ENCODE peak calls at places on chromosomes 4 and X, in eight cellular contexts. C is nephron progenitor cell; N is osteoblast; K is activated CD8-positive, alpha-beta T cell treated with anti-CD3 and anti-CD28 coated beads for 36 hours; T is adrenal gland; F is GM23338; H is uterus; J is AG04450. I is an unnamed sample.

GRCh38 chr4:73832651-73833237 is 3.7 kb upstream of the CXCL6 start:
- DNase-seq in C (no peak), N (no peak), K (no peak), T (no peak), F (no peak), H (no peak), J (no peak), I (peak)

GRCh38 chr4:1460967-1461868 is 55.0 kb upstream of the NKX1-1 start:
- DNase-seq in C (no peak), N (peak), K (no peak), T (peak), F (no peak), H (peak), J (no peak), I (no peak)

GRCh38 chr4:138190452-138190858 is 51.7 kb downstream of the SLC7A11 start:
- DNase-seq in C (no peak), N (no peak), K (no peak), T (no peak), F (no peak), H (no peak), J (no peak), I (no peak)

GRCh38 chr4:6720202-6720699 is 4.3 kb downstream of the BLOC1S4 start:
- DNase-seq in C (peak), N (peak), K (peak), T (peak), F (peak), H (peak), J (no peak), I (peak)

GRCh38 chr4:1720163-1720983 is 750 bp downstream of the TMEM129 start:
- DNase-seq in C (peak), N (peak), K (peak), T (peak), F (peak), H (no peak), J (no peak), I (peak)

GRCh38 chrX:87900320-87900908 is 382.8 kb downstream of the KLHL4 start:
- DNase-seq in C (no peak), N (no peak), K (peak), T (no peak), F (peak), H (no peak), J (no peak), I (no peak)

GRCh38 chr4:159444668-159445067 is 341.8 kb downstream of the RAPGEF2 start:
- DNase-seq in C (no peak), N (no peak), K (no peak), T (no peak), F (no peak), H (no peak), J (no peak), I (peak)

GRCh38 chr4:107825072-107825789 is 499 bp downstream of the SGMS2 start:
- DNase-seq in C (peak), N (peak), K (peak), T (peak), F (peak), H (no peak), J (no peak), I (peak)

GRCh38 chr4:183729430-183730328 is 70.6 kb downstream of the TRAPPC11 start:
- DNase-seq in C (no peak), N (peak), K (no peak), T (no peak), F (no peak), H (no peak), J (no peak), I (no peak)

GRCh38 chr4:168076989-168077725 is 15.2 kb upstream of the ANXA10 start:
- DNase-seq in C (peak), N (no peak), K (peak), T (peak), F (peak), H (no peak), J (peak), I (peak)

GRCh38 chr4:21032246-21032645 is 332.0 kb downstream of the PACRGL start:
- DNase-seq in C (no peak), N (no peak), K (no peak), T (no peak), F (no peak), H (no peak), J (no peak), I (no peak)

GRCh38 chr4:152591361-152591760 is 55.5 kb upstream of the FBXW7 start:
- DNase-seq in C (peak), N (no peak), K (peak), T (peak), F (peak), H (peak), J (no peak), I (peak)

GRCh38 chrX:21131346-21131745 is 242.9 kb upstream of the CNKSR2 start:
- DNase-seq in C (no peak), N (no peak), K (no peak), T (no peak), F (no peak), H (no peak), J (no peak), I (no peak)

GRCh38 chr4:110793890-110794588 is 171.2 kb upstream of the PITX2 start:
- DNase-seq in C (peak), N (no peak), K (no peak), T (no peak), F (peak), H (no peak), J (no peak), I (peak)

GRCh38 chr4:35125995-35126712 is 1118.2 kb downstream of the ARAP2 start:
- DNase-seq in C (no peak), N (no peak), K (no peak), T (no peak), F (no peak), H (no peak), J (no peak), I (no peak)

GRCh38 chr4:171035909-171036308 is 777.3 kb upstream of the GALNTL6 start:
- DNase-seq in C (no peak), N (no peak), K (no peak), T (no peak), F (no peak), H (no peak), J (no peak), I (no peak)

GRCh38 chrX:54492340-54492739 is 3.7 kb downstream of the FGD1 start:
- DNase-seq in C (no peak), N (peak), K (no peak), T (peak), F (no peak), H (peak), J (no peak), I (peak)

GRCh38 chr4:88731359-88731758 is 33.7 kb upstream of the NAP1L5 start:
- DNase-seq in C (no peak), N (no peak), K (no peak), T (no peak), F (no peak), H (no peak), J (no peak), I (no peak)

GRCh38 chr4:76504613-76505465 is 69.8 kb downstream of the SHROOM3 start:
- DNase-seq in C (no peak), N (peak), K (no peak), T (no peak), F (peak), H (no peak), J (peak), I (peak)

GRCh38 chrX:74527344-74527743 is 87.1 kb downstream of the RLIM start:
- DNase-seq in C (no peak), N (no peak), K (no peak), T (peak), F (no peak), H (no peak), J (no peak), I (no peak)

GRCh38 chrX:72280210-72280882 is 3.3 kb upstream of the RPS4X start:
- DNase-seq in C (peak), N (no peak), K (no peak), T (no peak), F (no peak), H (no peak), J (no peak), I (no peak)

GRCh38 chr4:64715741-64716140 is 306.5 kb upstream of the TECRL start:
- DNase-seq in C (no peak), N (no peak), K (no peak), T (no peak), F (no peak), H (no peak), J (no peak), I (no peak)

GRCh38 chr4:106993846-106994245 is 42.3 kb downstream of the DKK2 start:
- DNase-seq in C (no peak), N (no peak), K (no peak), T (no peak), F (no peak), H (no peak), J (no peak), I (no peak)

DNA sequence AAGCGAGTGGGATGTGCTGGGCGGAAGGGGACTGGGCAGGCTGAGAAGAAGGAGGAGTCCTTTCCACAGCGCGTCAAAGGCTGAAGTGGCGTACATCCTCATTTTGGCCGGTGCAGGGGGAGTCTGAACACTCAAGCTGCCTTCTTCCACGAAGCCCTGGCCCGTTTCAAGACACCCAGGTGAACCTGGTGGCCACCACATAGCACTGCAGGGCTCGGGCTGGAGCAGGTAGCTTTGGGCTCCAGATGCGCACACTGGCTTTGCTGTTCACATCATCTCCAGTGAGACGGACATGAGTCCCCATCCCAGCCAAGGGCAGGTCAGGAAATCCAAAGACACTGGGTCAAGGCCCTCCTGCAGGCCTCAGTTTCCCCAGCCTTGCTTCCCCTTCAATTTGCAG is 30.3 kb downstream of the CCNQ start:
- DNase-seq in C (no peak), N (no peak), K (no peak), T (no peak), F (peak), H (no peak), J (no peak), I (no peak)
- TF ChIP-seq CTCF in C (no peak), N (no peak), K (no peak), T (no peak), F (no peak), H (no peak), J (peak), I (no peak)

GRCh38 chrX:151009582-151009981 is 26.4 kb downstream of the HMGB3 start:
- DNase-seq in C (no peak), N (no peak), K (no peak), T (no peak), F (no peak), H (no peak), J (no peak), I (no peak)

GRCh38 chrX:151000901-151001301 is 17.8 kb downstream of the HMGB3 start:
- DNase-seq in C (no peak), N (no peak), K (no peak), T (no peak), F (no peak), H (no peak), J (no peak), I (no peak)

GRCh38 chrX:151006410-151007109 is 23.4 kb downstream of the HMGB3 start:
- DNase-seq in C (no peak), N (no peak), K (no peak), T (no peak), F (no peak), H (no peak), J (no peak), I (no peak)

DNA sequence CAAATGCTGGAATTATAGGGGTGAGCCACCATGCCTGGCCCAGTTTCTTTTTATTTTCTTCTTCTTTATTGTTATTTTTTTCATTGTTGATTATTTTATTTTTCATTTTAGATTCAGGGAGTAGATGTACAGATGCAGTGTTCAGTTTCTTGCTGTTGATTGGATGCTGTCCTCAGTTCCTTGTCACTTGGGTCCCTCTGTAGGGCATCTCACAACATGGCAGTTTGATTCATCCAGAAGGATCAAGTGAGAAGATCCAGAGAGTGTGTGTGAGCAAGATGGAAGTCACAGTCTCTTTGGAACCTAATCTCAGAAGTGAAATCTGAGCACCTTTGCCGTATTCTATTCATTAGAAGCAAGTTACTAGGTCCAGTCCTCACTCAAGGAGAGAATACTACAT is 20.9 kb downstream of the HMGB3 start:
- DNase-seq in C (no peak), N (no peak), K (no peak), T (no peak), F (no peak), H (no peak), J (no peak), I (peak)
- TF ChIP-seq CTCF in C (no peak), N (peak), K (no peak), T (peak), F (peak), H (no peak), J (no peak), I (peak)

GRCh38 chr4:4667643-4668081 is 125.8 kb upstream of the STX18 start:
- DNase-seq in C (no peak), N (no peak), K (no peak), T (no peak), F (peak), H (no peak), J (no peak), I (no peak)

GRCh38 chr4:4668355-4669210 is 126.7 kb upstream of the STX18 start:
- DNase-seq in C (no peak), N (no peak), K (no peak), T (no peak), F (no peak), H (no peak), J (no peak), I (peak)

GRCh38 chr4:4664234-4664633 is 122.4 kb upstream of the STX18 start:
- DNase-seq in C (no peak), N (no peak), K (no peak), T (no peak), F (no peak), H (no peak), J (no peak), I (no peak)

GRCh38 chr4:4666187-4666586 is 124.3 kb upstream of the STX18 start:
- DNase-seq in C (no peak), N (no peak), K (no peak), T (no peak), F (peak), H (no peak), J (no peak), I (no peak)

GRCh38 chr4:4666693-4667642 is 125.1 kb upstream of the STX18 start:
- DNase-seq in C (peak), N (no peak), K (no peak), T (no peak), F (peak), H (peak), J (no peak), I (peak)
- TF ChIP-seq CTCF in C (no peak), N (no peak), K (no peak), T (no peak), F (peak), H (no peak), J (peak), I (no peak)

DNA sequence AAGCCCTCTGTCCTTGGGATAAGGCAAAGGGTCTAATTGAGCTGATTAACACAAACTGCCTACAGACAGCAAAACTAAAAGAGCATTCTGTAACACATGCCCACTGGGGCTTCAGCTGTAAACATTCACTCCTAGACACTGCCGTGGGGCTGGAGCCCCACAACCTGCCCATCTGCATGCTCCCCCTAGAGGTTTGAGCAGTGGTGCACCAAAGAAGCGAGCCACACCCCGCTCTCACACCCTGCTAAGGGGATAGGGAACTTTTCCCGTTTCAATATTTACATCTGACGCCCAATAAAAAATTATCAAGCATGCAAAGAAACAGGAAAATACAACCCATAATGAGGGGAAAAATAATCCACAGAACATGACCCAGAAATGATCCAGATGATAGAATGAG is 46.9 kb upstream of the HSD17B10 start:
- DNase-seq in C (no peak), N (no peak), K (peak), T (no peak), F (peak), H (no peak), J (no peak), I (no peak)
- TF ChIP-seq CTCF in C (peak), N (peak), K (no peak), T (no peak), F (peak), H (no peak), J (peak), I (peak)

GRCh38 chrX:70669120-70669519 is 224.5 kb downstream of the DLG3 start:
- DNase-seq in C (no peak), N (no peak), K (no peak), T (no peak), F (no peak), H (no peak), J (no peak), I (no peak)

GRCh38 chrX:70664726-70665125 is 220.1 kb downstream of the DLG3 start:
- DNase-seq in C (no peak), N (peak), K (peak), T (no peak), F (peak), H (no peak), J (no peak), I (peak)
- TF ChIP-seq CTCF in C (peak), N (peak), K (no peak), T (peak), F (peak), H (no peak), J (peak), I (peak)

GRCh38 chrX:77162777-77163176 is 284.4 kb upstream of the FGF16 start:
- DNase-seq in C (no peak), N (no peak), K (no peak), T (no peak), F (no peak), H (no peak), J (no peak), I (no peak)

GRCh38 chrX:77160301-77160700 is 286.9 kb upstream of the FGF16 start:
- DNase-seq in C (no peak), N (no peak), K (peak), T (no peak), F (peak), H (no peak), J (no peak), I (no peak)
- TF ChIP-seq CTCF in C (no peak), N (peak), K (no peak), T (peak), F (peak), H (no peak), J (no peak), I (peak)

GRCh38 chr4:121801715-121802075 is 572 bp downstream of the EXOSC9 start:
- DNase-seq in C (no peak), N (no peak), K (no peak), T (no peak), F (no peak), H (no peak), J (no peak), I (no peak)

GRCh38 chr4:121800961-121801714 is at the start of gene EXOSC9:
- DNase-seq in C (peak), N (peak), K (peak), T (peak), F (peak), H (peak), J (peak), I (peak)

GRCh38 chr4:121799208-121799823 is 1.8 kb upstream of the EXOSC9 start:
- DNase-seq in C (no peak), N (no peak), K (no peak), T (no peak), F (no peak), H (no peak), J (no peak), I (no peak)

GRCh38 chr4:121799888-121800501 is 1.1 kb upstream of the EXOSC9 start:
- DNase-seq in C (no peak), N (no peak), K (no peak), T (no peak), F (no peak), H (no peak), J (no peak), I (no peak)

GRCh38 chr4:121800638-121800960 is 524 bp upstream of the EXOSC9 start:
- DNase-seq in C (no peak), N (no peak), K (no peak), T (no peak), F (no peak), H (no peak), J (no peak), I (no peak)
- TF ChIP-seq CTCF in C (no peak), N (no peak), K (no peak), T (no peak), F (no peak), H (no peak), J (no peak), I (no peak)

I was measured in fibroblast of villous mesenchyme.